ENCODE peak calls at places on chromosomes 6 and 20, in six cellular contexts. G is MM.1S, R is neural progenitor cell, S is PC-3, I is HCT116, C is SK-N-SH. O is an unnamed sample.

GRCh38 chr20:3226864-3227263 is 12.1 kb downstream of the SLC4A11 start:
- DNase-seq in I (no peak), G (no peak), R (no peak), S (no peak), C (no peak), O (no peak)

GRCh38 chr6:132190815-132191175 is 210.5 kb downstream of the MOXD1 start:
- DNase-seq in S (no peak), I (no peak), R (no peak), C (no peak), G (no peak), O (peak)

GRCh38 chr6:156589281-156589680 is 187.9 kb upstream of the ARID1B start:
- DNase-seq in G (no peak), I (no peak), S (no peak), R (no peak), C (no peak), O (peak)

GRCh38 chr6:142774292-142774691 is 170.7 kb downstream of the HIVEP2 start:
- DNase-seq in C (no peak), G (no peak), I (no peak), S (no peak), R (no peak), O (no peak)

GRCh38 chr20:14700641-14700965 is 363.2 kb upstream of the FLRT3 start:
- DNase-seq in G (peak), I (no peak), C (no peak), S (peak), R (no peak), O (peak)

GRCh38 chr6:39049575-39050283 is 1.1 kb downstream of the GLP1R start:
- DNase-seq in I (no peak), C (no peak), G (no peak), R (peak), S (no peak), O (no peak)

GRCh38 chr6:132354517-132355167 is 46.6 kb downstream of the MOXD1 start:
- DNase-seq in C (no peak), S (peak), I (no peak), R (no peak), G (peak), O (no peak)

GRCh38 chr6:36226648-36227047 is 30.1 kb downstream of the BRPF3 start:
- DNase-seq in G (no peak), I (no peak), R (no peak), C (no peak), S (no peak), O (no peak)

GRCh38 chr6:42227173-42227850 is 9.7 kb upstream of the MRPS10 start:
- DNase-seq in I (no peak), G (no peak), R (no peak), C (no peak), S (peak), O (no peak)

GRCh38 chr20:4512891-4513550 is 208.7 kb upstream of the PRND start:
- DNase-seq in C (no peak), S (peak), R (no peak), I (peak), G (no peak), O (peak)

GRCh38 chr6:154535146-154535545 is 24.7 kb upstream of the CNKSR3 start:
- DNase-seq in R (no peak), I (no peak), S (no peak), C (no peak), G (no peak), O (peak)

GRCh38 chr6:20802596-20802995 is 268.3 kb downstream of the CDKAL1 start:
- DNase-seq in C (no peak), R (no peak), I (no peak), G (no peak), S (no peak), O (peak)

GRCh38 chr6:12477616-12478015 is 187.5 kb downstream of the EDN1 start:
- DNase-seq in G (no peak), C (no peak), I (no peak), R (no peak), S (no peak), O (no peak)

GRCh38 chr6:132199343-132199742 is 201.9 kb downstream of the MOXD1 start:
- DNase-seq in C (no peak), R (no peak), G (no peak), I (no peak), S (peak), O (peak)

GRCh38 chr6:71619836-71620235 is 266.5 kb upstream of the RIMS1 start:
- DNase-seq in I (no peak), S (no peak), C (no peak), G (no peak), R (no peak), O (peak)

GRCh38 chr6:24931752-24932691 is 3.7 kb downstream of the RIPOR2 start:
- DNase-seq in R (no peak), I (no peak), G (no peak), C (no peak), S (peak), O (peak)
- H3K4me2 ChIP-seq in R (peak), I (no peak), G (no peak), C (peak), S (peak), O (peak)

GRCh38 chr6:81534934-81535465 is 217.5 kb downstream of the TENT5A start:
- DNase-seq in G (no peak), I (no peak), R (no peak), S (peak), C (no peak), O (no peak)
- TF ChIP-seq EZH2phosphoT487 in G (no peak), I (no peak), R (no peak), S (no peak), C (no peak), O (no peak)

DNA sequence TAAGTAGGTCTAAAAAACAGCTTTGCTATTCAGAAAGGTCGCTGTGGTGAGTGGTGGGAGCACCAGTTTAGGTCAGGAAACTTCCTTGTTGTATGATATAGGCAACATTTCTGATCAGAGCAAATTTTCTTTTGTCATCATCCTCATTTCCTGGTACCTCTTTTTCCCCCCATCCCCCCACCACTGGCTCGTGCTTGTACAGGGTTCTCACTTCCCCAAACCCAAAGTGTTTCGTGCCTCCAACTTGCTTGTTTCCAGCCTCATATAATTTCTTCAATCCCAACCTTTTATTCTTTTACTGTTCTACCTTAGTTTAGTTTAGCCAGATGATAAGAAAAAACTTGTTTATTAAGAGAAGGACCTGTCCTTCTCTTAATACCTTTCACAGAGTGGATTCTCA is 209.4 kb upstream of the JAG1 start:
- DNase-seq in I (no peak), G (no peak), C (no peak), S (no peak), R (no peak), O (no peak)
- H3K9ac ChIP-seq in I (no peak), G (no peak), C (no peak), S (no peak), R (no peak), O (no peak)

GRCh38 chr6:147910254-147910653 is 401.8 kb downstream of the SAMD5 start:
- DNase-seq in S (no peak), C (no peak), I (no peak), R (no peak), G (no peak), O (no peak)
- H3K4me2 ChIP-seq in S (no peak), C (no peak), I (no peak), R (no peak), G (no peak), O (no peak)

GRCh38 chr6:37993596-37993995 is 174.1 kb downstream of the ZFAND3 start:
- DNase-seq in G (no peak), S (no peak), C (no peak), R (no peak), I (no peak), O (no peak)
- TF ChIP-seq EZH2phosphoT487 in G (no peak), S (no peak), C (no peak), R (no peak), I (no peak), O (no peak)

DNA sequence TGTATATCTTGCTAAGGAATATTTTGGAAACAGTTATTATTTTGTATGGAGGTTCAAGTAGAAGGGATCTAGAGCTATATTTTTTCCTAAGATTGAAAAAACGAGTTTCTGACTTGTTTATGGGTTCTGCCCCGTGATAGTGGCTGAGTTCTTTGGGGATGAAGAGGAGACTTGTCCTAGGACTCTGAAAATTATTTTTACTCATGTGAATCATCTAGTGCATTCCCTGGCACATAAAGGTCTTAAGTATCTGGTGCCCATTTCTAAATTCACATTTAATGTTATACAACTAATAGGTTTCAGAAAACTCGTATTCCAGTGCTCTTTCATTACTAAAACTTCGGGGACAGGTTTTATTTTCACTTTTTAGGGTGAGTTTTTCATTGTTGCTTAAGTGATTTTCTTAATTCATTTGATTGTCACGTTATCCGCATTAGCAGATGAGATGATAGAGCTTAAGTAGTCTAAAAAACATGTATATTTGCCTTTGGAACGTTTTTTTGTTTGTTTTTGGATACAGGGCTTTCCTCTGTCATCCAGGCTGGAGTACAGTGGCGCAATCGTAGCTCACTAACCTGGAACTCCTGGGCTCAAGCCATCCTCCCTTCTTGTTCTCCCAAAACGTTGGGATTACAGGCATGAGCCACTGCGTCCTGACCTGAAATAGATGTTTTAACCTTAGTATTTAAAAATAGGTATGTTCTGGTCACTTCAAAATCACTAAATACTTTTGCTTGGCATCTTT is 2.1 kb downstream of the NFYA start:
- DNase-seq in C (no peak), I (no peak), G (no peak), S (no peak), R (no peak), O (peak)
- H3K9ac ChIP-seq in C (no peak), I (peak), G (peak), S (peak), R (no peak), O (peak)